ENCODE peak calls at places on chromosomes 16 and 17, in six cellular contexts. One of them, this sample, is unnamed.

GRCh38 chr17:57519199-57519598 is 225.9 kb downstream of the CCDC182 start:
- DNase-seq in AG09319: peak; percentile 8
- DNase-seq in neural crest cell: no peak
- DNase-seq in PC-9: peak; percentile 25
- DNase-seq in sigmoid colon: no peak
- DNase-seq in nephron progenitor cell: peak; percentile 46
- DNase-seq in this sample: peak; percentile 45

GRCh38 chr16:86732621-86733297 is 154.4 kb downstream of the FOXL1 start:
- DNase-seq in AG09319: no peak
- DNase-seq in neural crest cell: peak; percentile 18
- DNase-seq in PC-9: no peak
- DNase-seq in sigmoid colon: peak; percentile 47
- DNase-seq in nephron progenitor cell: peak; percentile 61
- DNase-seq in this sample: peak; percentile 56

GRCh38 chr17:42413464-42414040 is 9.5 kb downstream of the CAVIN1 start:
- DNase-seq in AG09319: no peak
- DNase-seq in neural crest cell: no peak
- DNase-seq in PC-9: no peak
- DNase-seq in sigmoid colon: no peak
- DNase-seq in nephron progenitor cell: no peak
- DNase-seq in this sample: no peak

GRCh38 chr17:10172241-10172741 is 26.1 kb downstream of the GAS7 start:
- DNase-seq in AG09319: no peak
- DNase-seq in neural crest cell: no peak
- DNase-seq in PC-9: no peak
- DNase-seq in sigmoid colon: no peak
- DNase-seq in nephron progenitor cell: peak; percentile 51
- DNase-seq in this sample: peak; percentile 72

GRCh38 chr17:57669671-57670529 is 75.2 kb downstream of the CCDC182 start:
- DNase-seq in AG09319: no peak
- DNase-seq in neural crest cell: no peak
- DNase-seq in PC-9: no peak
- DNase-seq in sigmoid colon: peak; percentile 19
- DNase-seq in nephron progenitor cell: no peak
- DNase-seq in this sample: no peak

GRCh38 chr17:19724501-19725420 is 8.4 kb upstream of the SLC47A2 start:
- DNase-seq in AG09319: no peak
- DNase-seq in neural crest cell: no peak
- DNase-seq in PC-9: peak; percentile 80
- DNase-seq in sigmoid colon: peak; percentile 85
- DNase-seq in nephron progenitor cell: no peak
- DNase-seq in this sample: no peak

GRCh38 chr17:27408891-27409290 is 47.4 kb upstream of the KSR1 start:
- DNase-seq in AG09319: no peak
- DNase-seq in neural crest cell: no peak
- DNase-seq in PC-9: no peak
- DNase-seq in sigmoid colon: no peak
- DNase-seq in nephron progenitor cell: no peak
- DNase-seq in this sample: no peak

GRCh38 chr17:13702266-13702665 is 100.5 kb upstream of the HS3ST3A1 start:
- DNase-seq in AG09319: no peak
- DNase-seq in neural crest cell: no peak
- DNase-seq in PC-9: no peak
- DNase-seq in sigmoid colon: no peak
- DNase-seq in nephron progenitor cell: no peak
- DNase-seq in this sample: no peak

GRCh38 chr16:26818393-26818792 is 248.3 kb upstream of the C16orf82 start:
- DNase-seq in AG09319: no peak
- DNase-seq in neural crest cell: no peak
- DNase-seq in PC-9: no peak
- DNase-seq in sigmoid colon: no peak
- DNase-seq in nephron progenitor cell: no peak
- DNase-seq in this sample: no peak

GRCh38 chr17:72121164-72122001 is 563 bp downstream of the SOX9 start:
- DNase-seq in AG09319: no peak
- DNase-seq in neural crest cell: peak; percentile 51
- DNase-seq in PC-9: peak; percentile 52
- DNase-seq in sigmoid colon: peak; percentile 72
- DNase-seq in nephron progenitor cell: peak; percentile 68
- DNase-seq in this sample: peak; percentile 67

GRCh38 chr17:50830994-50831393 is 4.4 kb upstream of the WFIKKN2 start:
- DNase-seq in AG09319: no peak
- DNase-seq in neural crest cell: no peak
- DNase-seq in PC-9: no peak
- DNase-seq in sigmoid colon: peak; percentile 46
- DNase-seq in nephron progenitor cell: peak; percentile 57
- DNase-seq in this sample: peak; percentile 86

GRCh38 chr17:58316260-58316960 is 12.2 kb downstream of the TSPOAP1 start:
- DNase-seq in AG09319: no peak
- DNase-seq in neural crest cell: no peak
- DNase-seq in PC-9: no peak
- DNase-seq in sigmoid colon: peak; percentile 56
- DNase-seq in nephron progenitor cell: no peak
- DNase-seq in this sample: peak; percentile 6

GRCh38 chr16:17590711-17591654 is 120.2 kb upstream of the XYLT1 start:
- DNase-seq in AG09319: no peak
- DNase-seq in neural crest cell: no peak
- DNase-seq in PC-9: no peak
- DNase-seq in sigmoid colon: no peak
- DNase-seq in nephron progenitor cell: no peak
- DNase-seq in this sample: no peak

GRCh38 chr16:17589898-17590297 is 119.1 kb upstream of the XYLT1 start:
- DNase-seq in AG09319: no peak
- DNase-seq in neural crest cell: no peak
- DNase-seq in PC-9: no peak
- DNase-seq in sigmoid colon: no peak
- DNase-seq in nephron progenitor cell: no peak
- DNase-seq in this sample: no peak

GRCh38 chr16:17591655-17592405 is 121.1 kb upstream of the XYLT1 start:
- DNase-seq in AG09319: no peak
- DNase-seq in neural crest cell: no peak
- DNase-seq in PC-9: peak; percentile 3
- DNase-seq in sigmoid colon: no peak
- DNase-seq in nephron progenitor cell: no peak
- DNase-seq in this sample: no peak
- TF ChIP-seq CTCF in AG09319: no peak
- TF ChIP-seq CTCF in neural crest cell: no peak
- TF ChIP-seq CTCF in PC-9: no peak
- TF ChIP-seq CTCF in sigmoid colon: no peak
- TF ChIP-seq CTCF in nephron progenitor cell: no peak
- TF ChIP-seq CTCF in this sample: no peak

GRCh38 chr17:60107526-60108257 is 29.0 kb upstream of the HEATR6 start:
- DNase-seq in AG09319: no peak
- DNase-seq in neural crest cell: no peak
- DNase-seq in PC-9: no peak
- DNase-seq in sigmoid colon: no peak
- DNase-seq in nephron progenitor cell: no peak
- DNase-seq in this sample: no peak
- TF ChIP-seq CTCF in AG09319: peak; percentile 21
- TF ChIP-seq CTCF in neural crest cell: peak; percentile 20
- TF ChIP-seq CTCF in PC-9: no peak
- TF ChIP-seq CTCF in sigmoid colon: no peak
- TF ChIP-seq CTCF in nephron progenitor cell: no peak
- TF ChIP-seq CTCF in this sample: no peak

DNA sequence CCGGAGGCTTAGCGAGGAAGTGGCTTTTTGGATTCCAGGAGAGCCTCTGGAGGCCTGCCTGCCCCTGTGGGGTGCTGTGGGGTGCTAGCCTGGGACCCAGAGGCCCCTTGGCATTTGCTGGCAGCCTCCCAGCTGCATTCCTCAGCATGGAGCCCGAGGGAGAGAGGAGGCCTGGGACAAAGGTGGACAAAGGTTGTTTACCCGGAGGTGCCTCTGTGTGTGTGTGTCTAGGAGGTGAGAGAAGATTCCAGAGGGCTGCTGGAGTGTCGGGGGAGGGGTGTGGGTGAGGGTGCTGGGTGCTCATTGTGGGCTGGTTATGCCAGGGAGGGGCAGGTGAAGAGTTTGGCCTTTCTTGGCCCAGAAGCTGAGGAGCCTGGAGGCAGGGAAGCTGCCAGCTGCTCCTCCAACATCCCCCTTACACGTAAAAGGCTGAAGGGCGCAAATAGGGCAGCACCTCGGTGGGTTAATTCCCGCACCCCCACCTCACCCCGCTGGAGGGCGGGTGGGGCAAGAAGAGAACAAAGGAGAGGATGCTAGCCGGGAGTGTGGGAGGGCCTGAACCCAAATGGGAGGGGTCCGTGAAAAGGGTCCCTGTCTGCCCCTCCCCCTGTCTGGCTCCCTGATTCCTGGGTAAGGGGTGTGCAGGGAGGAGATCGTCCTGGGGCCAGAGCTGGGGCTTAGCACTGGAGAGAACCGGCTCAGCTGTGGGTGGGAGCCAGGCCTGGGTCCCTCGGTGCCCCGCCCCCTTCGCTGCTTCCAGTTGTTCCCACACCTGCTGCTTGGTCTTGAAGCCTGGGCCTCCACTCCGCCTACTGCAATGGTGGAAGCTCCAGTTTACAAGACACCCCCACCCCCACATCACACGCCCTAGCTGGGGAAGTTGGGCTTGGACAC is 9.9 kb downstream of the HEXIM2 start:
- DNase-seq in AG09319: no peak
- DNase-seq in neural crest cell: no peak
- DNase-seq in PC-9: peak; percentile 93
- DNase-seq in sigmoid colon: peak; percentile 80
- DNase-seq in nephron progenitor cell: peak; percentile 52
- DNase-seq in this sample: peak; percentile 29
- TF ChIP-seq CTCF in AG09319: no peak
- TF ChIP-seq CTCF in neural crest cell: no peak
- TF ChIP-seq CTCF in PC-9: no peak
- TF ChIP-seq CTCF in sigmoid colon: no peak
- TF ChIP-seq CTCF in nephron progenitor cell: no peak
- TF ChIP-seq CTCF in this sample: no peak

GRCh38 chr16:67525176-67525860 is 3.3 kb upstream of the RIPOR1 start:
- DNase-seq in AG09319: no peak
- DNase-seq in neural crest cell: no peak
- DNase-seq in PC-9: peak; percentile 77
- DNase-seq in sigmoid colon: no peak
- DNase-seq in nephron progenitor cell: no peak
- DNase-seq in this sample: no peak
- TF ChIP-seq CTCF in AG09319: no peak
- TF ChIP-seq CTCF in neural crest cell: no peak
- TF ChIP-seq CTCF in PC-9: peak; percentile 32
- TF ChIP-seq CTCF in sigmoid colon: no peak
- TF ChIP-seq CTCF in nephron progenitor cell: no peak
- TF ChIP-seq CTCF in this sample: no peak